ENCODE peak calls at places on chromosomes 16 and 17, in five cellular contexts. W, B, L, I and O are unnamed samples.

GRCh38 chr16:67184453-67185002 is 765 bp upstream of the MATCAP1 start:
- DNase-seq in W (no peak), L (no peak), I (no peak), B (peak; percentile 36), O (no peak)

GRCh38 chr16:71870818-71871217 is 13.2 kb downstream of the ZNF821 start:
- DNase-seq in B (no peak), I (no peak), W (no peak), L (no peak), O (no peak)

GRCh38 chr16:87006789-87007745 is 310.1 kb downstream of the C16orf95 start:
- DNase-seq in L (no peak), W (no peak), I (no peak), B (no peak), O (no peak)

GRCh38 chr17:38883592-38884526 is 14.0 kb downstream of the LASP1 start:
- DNase-seq in W (peak; percentile 60), L (no peak), B (no peak), I (no peak), O (no peak)

GRCh38 chr16:85387731-85388295 is 225.3 kb upstream of the GSE1 start:
- DNase-seq in B (no peak), L (no peak), I (no peak), W (no peak), O (no peak)

GRCh38 chr17:82963104-82963950 is 116.1 kb upstream of the METRNL start:
- DNase-seq in W (peak; percentile 95), I (peak; percentile 84), L (peak; percentile 87), B (no peak), O (no peak)

GRCh38 chr17:77453613-77454559 is 313.1 kb downstream of the SEC14L1 start:
- DNase-seq in L (no peak), B (no peak), W (no peak), I (no peak), O (no peak)

GRCh38 chr16:74743668-74744299 is 30.8 kb downstream of the FA2H start:
- DNase-seq in L (peak; percentile 81), B (no peak), I (no peak), W (no peak), O (no peak)

GRCh38 chr16:66881014-66881417 is 701 bp downstream of the PDP2 start:
- DNase-seq in I (no peak), W (peak; percentile 31), L (no peak), B (no peak), O (no peak)

GRCh38 chr17:50561796-50562195 is 1.3 kb downstream of the CACNA1G start:
- DNase-seq in L (no peak), W (no peak), I (no peak), B (no peak), O (no peak)

GRCh38 chr17:76881408-76881807 is 13.2 kb downstream of the MGAT5B start:
- DNase-seq in W (no peak), L (no peak), I (no peak), B (no peak), O (no peak)

GRCh38 chr16:27314161-27314723 is 468 bp downstream of the IL4R start:
- DNase-seq in B (no peak), L (peak; percentile 80), W (peak; percentile 55), I (peak; percentile 63), O (peak; percentile 48)

GRCh38 chr16:5060073-5060641 is 5.6 kb downstream of the C16orf89 start:
- DNase-seq in L (no peak), W (no peak), B (no peak), I (no peak), O (no peak)

GRCh38 chr16:15829460-15829859 is 27.4 kb downstream of the MYH11 start:
- DNase-seq in L (peak; percentile 61), B (no peak), I (peak; percentile 42), W (peak; percentile 54), O (no peak)

GRCh38 chr17:80456465-80457235 is 19.8 kb downstream of the NPTX1 start:
- DNase-seq in L (no peak), W (no peak), I (peak; percentile 58), B (no peak), O (no peak)

GRCh38 chr17:78490156-78490555 is 87.0 kb downstream of the DNAH17 start:
- DNase-seq in I (no peak), B (no peak), W (no peak), L (no peak), O (no peak)

DNA sequence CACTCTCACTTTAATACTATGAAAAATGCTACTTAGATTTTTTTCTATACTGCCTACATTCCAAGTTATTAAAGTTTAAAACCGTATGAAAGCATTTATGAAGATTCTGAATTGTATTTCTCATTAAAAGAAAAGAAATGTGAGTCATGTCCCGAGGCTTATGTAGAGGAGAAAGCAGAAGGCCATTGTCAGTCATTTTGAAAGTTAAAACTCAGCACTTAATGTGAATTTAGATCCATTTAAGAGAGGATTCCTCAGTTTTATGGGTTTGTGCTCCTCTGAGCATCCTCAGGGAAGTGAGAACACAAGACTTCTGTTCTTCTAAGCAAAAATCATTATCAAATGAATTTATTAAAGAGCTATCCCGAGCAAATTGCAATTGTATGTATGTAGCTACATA is 11.8 kb downstream of the C17orf75 start:
- DNase-seq in L (no peak), B (no peak), W (no peak), I (no peak), O (no peak)
- H3K4me1 ChIP-seq in L (no peaks in the 10 kb centered on the region), B (no peaks in the 10 kb centered on the region), W (no peaks in the 10 kb centered on the region), I (no peaks in the 10 kb centered on the region), O (peaks cover 2% of the 10 kb centered on the region)

GRCh38 chr16:73064996-73065349 is 17.0 kb upstream of the ZFHX3 start:
- DNase-seq in I (no peak), L (no peak), B (no peak), W (no peak), O (no peak)

GRCh38 chr16:73065617-73066313 is 17.8 kb upstream of the ZFHX3 start:
- DNase-seq in B (no peak), W (peak; percentile 68), I (peak; percentile 46), L (peak; percentile 69), O (no peak)

GRCh38 chr16:73066927-73067670 is 19.2 kb upstream of the ZFHX3 start:
- DNase-seq in I (peak; percentile 25), W (no peak), L (no peak), B (no peak), O (no peak)

GRCh38 chr16:73067671-73068545 is 20.0 kb upstream of the ZFHX3 start:
- DNase-seq in I (no peak), W (no peak), B (no peak), L (no peak), O (no peak)

GRCh38 chr16:73066321-73066926 is 18.5 kb upstream of the ZFHX3 start:
- DNase-seq in B (no peak), W (peak; percentile 62), I (peak; percentile 19), L (no peak), O (no peak)
- H3K4me3 ChIP-seq in B (no peak overlapping the region), W (peak overlapping the region; percentile 62), I (no peak overlapping the region), L (peak overlapping the region; percentile 35), O (no peak overlapping the region)

GRCh38 chr16:3822366-3823045 is 58.0 kb downstream of the CREBBP start:
- DNase-seq in B (no peak), I (no peak), W (no peak), L (no peak), O (no peak)
- H3K4me1 ChIP-seq in B (no peaks in the 10 kb centered on the region), I (peaks cover 18% of the 10 kb centered on the region), W (peaks cover 20% of the 10 kb centered on the region), L (peaks cover 75% of the 10 kb centered on the region), O (peaks cover 53% of the 10 kb centered on the region)

DNA sequence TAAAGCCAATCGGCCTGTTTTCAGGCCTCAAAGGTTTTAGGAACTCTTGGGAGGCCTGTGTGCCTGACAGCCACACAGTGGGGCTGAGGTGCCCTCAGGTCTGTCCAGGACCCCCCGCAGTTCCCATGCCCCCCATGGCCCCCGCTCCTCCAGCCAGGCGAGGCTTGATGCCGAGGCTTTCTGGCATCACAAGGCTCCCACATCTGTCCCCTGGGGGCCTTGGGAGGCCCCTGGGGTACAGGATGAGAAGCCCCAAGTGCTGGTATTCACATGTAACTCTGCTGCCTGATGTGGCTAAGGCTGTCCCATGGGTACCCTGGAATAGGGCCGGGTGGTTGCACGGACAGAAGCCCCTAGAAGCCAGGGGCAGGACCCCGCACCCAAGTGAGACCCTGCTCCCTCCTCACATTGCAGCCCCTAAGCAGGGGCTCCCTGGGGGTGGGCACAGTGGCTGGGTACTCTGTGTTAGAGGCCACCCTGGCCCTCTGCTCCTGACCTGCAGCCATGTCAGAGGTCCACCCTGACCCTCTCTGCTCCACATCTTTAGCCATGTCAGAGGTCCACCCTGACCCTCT is 2.3 kb downstream of the CBFA2T3 start:
- DNase-seq in I (no peak), B (no peak), W (no peak), L (no peak), O (no peak)
- H3K4me3 ChIP-seq in I (no peak overlapping the region), B (peak overlapping the region; percentile 79), W (no peak overlapping the region), L (no peak overlapping the region), O (no peak overlapping the region)

GRCh38 chr16:81453091-81453728 is 8.6 kb downstream of the CMIP start:
- DNase-seq in L (no peak), B (no peak), W (no peak), I (no peak), O (no peak)

GRCh38 chr16:81454044-81454443 is 9.4 kb downstream of the CMIP start:
- DNase-seq in L (no peak), B (no peak), W (no peak), I (no peak), O (no peak)

GRCh38 chr16:81456523-81457325 is 12.1 kb downstream of the CMIP start:
- DNase-seq in W (no peak), B (no peak), I (no peak), L (peak; percentile 66), O (no peak)

GRCh38 chr16:81455720-81456494 is 11.3 kb downstream of the CMIP start:
- DNase-seq in L (no peak), B (no peak), I (no peak), W (no peak), O (no peak)

GRCh38 chr16:81455006-81455405 is 10.4 kb downstream of the CMIP start:
- DNase-seq in B (no peak), L (no peak), W (no peak), I (no peak), O (no peak)
- H3K4me1 ChIP-seq in B (no peaks in the 10 kb centered on the region), L (peaks cover 63% of the 10 kb centered on the region), W (peaks cover 26% of the 10 kb centered on the region), I (peaks cover 5% of the 10 kb centered on the region), O (peaks cover 13% of the 10 kb centered on the region)

GRCh38 chr17:37714897-37715296 is 30.0 kb downstream of the HNF1B start:
- DNase-seq in W (no peak), I (no peak), L (no peak), B (no peak), O (no peak)
- H3K4me3 ChIP-seq in W (no peak overlapping the region), I (no peak overlapping the region), L (no peak overlapping the region), B (no peak overlapping the region), O (no peak overlapping the region)